ENCODE peak calls at places on chromosomes 12 and 14, in seven cellular contexts. N is OCI-LY7; E is IMR-90; M is tibial artery; S is PC-9; G is left ventricle myocardium inferior; H is naive thymus-derived CD4-positive, alpha-beta T cell. Q is an unnamed sample. For H3K4me1, the result is how much of the 10 kb centered on the place peaks cover.

GRCh38 chr12:95269892-95270291 is 52.3 kb downstream of the VEZT start:
- DNase-seq in N (no peak), E (no peak), M (no peak), S (no peak), G (no peak), H (no peak), Q (no peak)

GRCh38 chr12:13165578-13166120 is 30.9 kb upstream of the EMP1 start:
- DNase-seq in N (peak), E (peak), M (peak), S (peak), G (peak), H (peak), Q (peak)

GRCh38 chr14:27725482-27725881 is 1041.1 kb upstream of the FOXG1 start:
- DNase-seq in N (no peak), E (no peak), M (no peak), S (no peak), G (no peak), H (no peak), Q (no peak)

GRCh38 chr12:71191509-71192196 is 33.9 kb upstream of the TSPAN8 start:
- DNase-seq in N (no peak), E (no peak), M (no peak), S (no peak), G (no peak), H (no peak), Q (no peak)

GRCh38 chr12:57237653-57237951 is 8.1 kb downstream of the SHMT2 start:
- DNase-seq in N (no peak), E (no peak), M (no peak), S (peak), G (no peak), H (no peak), Q (peak)

GRCh38 chr14:65101631-65102440 is 481 bp downstream of the MAX start:
- DNase-seq in N (peak), E (no peak), M (peak), S (no peak), G (peak), H (peak), Q (peak)

GRCh38 chr14:99598774-99599173 is 5.2 kb downstream of the CCDC85C start:
- DNase-seq in N (no peak), E (no peak), M (no peak), S (no peak), G (no peak), H (no peak), Q (no peak)

GRCh38 chr12:2231956-2232355 is 179.2 kb downstream of the CACNA1C start:
- DNase-seq in N (no peak), E (no peak), M (no peak), S (no peak), G (no peak), H (no peak), Q (no peak)

GRCh38 chr12:122096014-122096413 is 17.5 kb downstream of the MLXIP start:
- DNase-seq in N (no peak), E (no peak), M (no peak), S (no peak), G (no peak), H (no peak), Q (no peak)

GRCh38 chr12:93426406-93426805 is 15.3 kb downstream of the UBE2N start:
- DNase-seq in N (no peak), E (no peak), M (no peak), S (no peak), G (no peak), H (no peak), Q (peak)

GRCh38 chr14:21041676-21042433 is at the start of gene RNASE7:
- DNase-seq in N (no peak), E (peak), M (no peak), S (no peak), G (no peak), H (no peak), Q (no peak)

GRCh38 chr12:124032265-124032886 is 59.4 kb downstream of the ZNF664 start:
- DNase-seq in N (peak), E (peak), M (no peak), S (no peak), G (no peak), H (peak), Q (peak)

GRCh38 chr14:29822430-29822709 is 105.3 kb downstream of the PRKD1 start:
- DNase-seq in N (no peak), E (peak), M (no peak), S (no peak), G (no peak), H (no peak), Q (no peak)

GRCh38 chr12:68568878-68569569 is 41.7 kb upstream of the RAP1B start:
- DNase-seq in N (no peak), E (no peak), M (no peak), S (no peak), G (no peak), H (no peak), Q (no peak)

GRCh38 chr14:33062881-33063280 is 124.2 kb downstream of the NPAS3 start:
- DNase-seq in N (no peak), E (no peak), M (no peak), S (no peak), G (no peak), H (no peak), Q (no peak)

GRCh38 chr12:29245246-29245645 is 96.2 kb downstream of the FAR2 start:
- DNase-seq in N (no peak), E (peak), M (no peak), S (no peak), G (no peak), H (no peak), Q (no peak)

GRCh38 chr12:86290615-86291014 is 34.4 kb upstream of the MGAT4C start:
- DNase-seq in N (no peak), E (peak), M (no peak), S (no peak), G (no peak), H (no peak), Q (no peak)

GRCh38 chr12:110824342-110824741 is 22.4 kb upstream of the CCDC63 start:
- DNase-seq in N (no peak), E (no peak), M (no peak), S (no peak), G (no peak), H (no peak), Q (no peak)

GRCh38 chr12:128823216-128823915 is 392 bp downstream of the SLC15A4 start:
- DNase-seq in N (no peak), E (no peak), M (no peak), S (peak), G (peak), H (no peak), Q (peak)

GRCh38 chr12:10740182-10740581 is 17.1 kb upstream of the YBX3 start:
- DNase-seq in N (no peak), E (no peak), M (no peak), S (peak), G (no peak), H (no peak), Q (no peak)

GRCh38 chr12:59580050-59580449 is 15.8 kb upstream of the SLC16A7 start:
- DNase-seq in N (no peak), E (no peak), M (no peak), S (no peak), G (no peak), H (no peak), Q (no peak)

GRCh38 chr14:94044476-94045091 is 18.4 kb downstream of the OTUB2 start:
- DNase-seq in N (no peak), E (no peak), M (peak), S (no peak), G (no peak), H (no peak), Q (no peak)

GRCh38 chr14:22202313-22202712 is 386.7 kb downstream of the DAD1 start:
- DNase-seq in N (no peak), E (no peak), M (no peak), S (no peak), G (no peak), H (no peak), Q (no peak)

GRCh38 chr14:78143489-78144145 is 26.6 kb upstream of the NRXN3 start:
- DNase-seq in N (no peak), E (peak), M (no peak), S (no peak), G (no peak), H (no peak), Q (no peak)

GRCh38 chr12:124588689-124589318 is 21.4 kb upstream of the NCOR2 start:
- DNase-seq in N (no peak), E (peak), M (peak), S (no peak), G (peak), H (no peak), Q (no peak)

GRCh38 chr12:14777271-14777670 is 26.0 kb downstream of the WBP11 start:
- DNase-seq in N (no peak), E (no peak), M (no peak), S (peak), G (no peak), H (no peak), Q (peak)

GRCh38 chr14:93958567-93959238 is 17.7 kb downstream of the ASB2 start:
- DNase-seq in N (peak), E (no peak), M (no peak), S (no peak), G (no peak), H (no peak), Q (no peak)

GRCh38 chr14:30243805-30244204 is 315.2 kb upstream of the G2E3 start:
- DNase-seq in N (no peak), E (peak), M (no peak), S (peak), G (no peak), H (no peak), Q (no peak)

GRCh38 chr12:63325757-63326156 is 174.8 kb upstream of the AVPR1A start:
- DNase-seq in N (no peak), E (no peak), M (no peak), S (no peak), G (no peak), H (no peak), Q (no peak)

DNA sequence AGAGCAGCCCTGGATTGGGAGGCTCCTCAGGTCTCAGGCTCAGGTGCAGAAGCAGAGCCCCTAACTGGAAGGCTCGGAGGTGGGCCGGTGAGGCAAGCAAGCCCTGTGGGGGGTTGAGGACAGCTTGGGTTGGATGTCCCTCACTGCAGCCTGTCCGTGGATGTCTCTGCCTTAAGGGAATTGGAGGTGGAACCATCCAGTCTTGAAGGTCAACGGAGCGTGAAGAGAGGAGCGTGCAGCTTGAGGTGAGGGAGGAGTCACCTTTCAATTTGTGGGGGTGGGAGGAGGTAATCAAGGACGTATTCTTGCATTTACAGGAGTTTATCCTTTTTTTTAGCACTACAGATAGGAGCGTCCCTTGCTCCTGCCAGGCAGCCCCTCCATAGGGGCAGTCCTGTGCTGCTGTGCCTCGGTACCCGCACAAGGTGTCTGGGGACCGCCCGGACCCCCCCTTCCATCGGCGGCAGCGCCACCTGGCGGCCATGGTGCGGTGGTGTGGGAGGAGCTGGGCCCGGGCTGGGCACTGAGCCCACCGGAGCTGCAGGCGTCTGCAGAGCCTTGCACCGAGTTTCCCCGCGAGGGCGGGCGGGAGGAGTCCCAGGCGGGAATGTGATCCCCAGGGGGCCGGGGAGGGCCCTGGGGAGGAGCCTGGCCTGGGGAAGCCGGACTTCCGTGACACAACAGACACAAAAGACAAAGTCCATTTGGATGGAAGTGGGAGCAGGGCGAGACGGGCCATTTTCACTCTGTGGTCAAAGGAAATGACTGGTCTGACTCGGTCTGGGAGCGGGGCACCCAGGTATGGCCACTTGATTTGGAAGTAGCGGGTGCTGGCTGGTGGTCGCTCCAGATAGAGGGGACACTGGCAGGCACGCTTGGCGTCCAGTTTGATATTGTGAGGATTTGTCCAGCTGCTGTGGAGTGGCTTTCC is 884 bp downstream of the DNAJC22 start:
- DNase-seq in N (peak), E (peak), M (peak), S (no peak), G (peak), H (peak), Q (peak)
- H3K4me3 ChIP-seq in N (peak), E (peak), M (peak), S (peak), G (peak), H (peak), Q (peak)

GRCh38 chr12:75452675-75453330 is 27.8 kb upstream of the GLIPR1 start:
- DNase-seq in N (no peak), E (peak), M (no peak), S (no peak), G (no peak), H (no peak), Q (no peak)

GRCh38 chr12:75444444-75445136 is 36.0 kb upstream of the GLIPR1 start:
- DNase-seq in N (no peak), E (peak), M (no peak), S (no peak), G (no peak), H (no peak), Q (no peak)

GRCh38 chr12:75443709-75444108 is 36.8 kb upstream of the GLIPR1 start:
- DNase-seq in N (no peak), E (peak), M (no peak), S (no peak), G (no peak), H (no peak), Q (no peak)

GRCh38 chr12:75447695-75448393 is 32.7 kb upstream of the GLIPR1 start:
- DNase-seq in N (no peak), E (peak), M (no peak), S (no peak), G (no peak), H (no peak), Q (no peak)

DNA sequence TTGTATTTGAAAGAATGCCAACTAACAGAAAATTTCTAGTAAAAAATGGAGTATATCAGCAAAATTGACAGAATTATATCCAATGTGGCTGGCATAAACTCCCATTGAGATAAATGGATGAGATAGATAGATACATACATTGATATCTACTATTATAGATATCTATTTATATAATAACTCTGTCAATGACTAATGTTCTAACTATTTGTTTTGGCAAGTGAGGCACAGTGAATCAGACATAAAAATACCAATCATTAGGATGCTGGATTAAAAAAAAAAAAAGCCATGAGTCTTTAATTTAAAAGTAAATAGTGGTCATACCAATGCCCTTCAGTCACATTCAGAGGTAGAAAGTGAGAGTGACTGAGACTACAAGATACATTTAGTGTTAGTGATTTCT is 33.7 kb upstream of the GLIPR1 start:
- DNase-seq in N (no peak), E (peak), M (no peak), S (peak), G (no peak), H (no peak), Q (no peak)
- H3K4me1 ChIP-seq in N (under half), E (under half), M (under half), S (under half), G (under half), H (under half), Q (under half)

GRCh38 chr14:40985584-40985983 is 621.1 kb upstream of the LRFN5 start:
- DNase-seq in N (no peak), E (no peak), M (no peak), S (no peak), G (no peak), H (no peak), Q (no peak)

GRCh38 chr14:40983604-40984003 is 623.1 kb upstream of the LRFN5 start:
- DNase-seq in N (no peak), E (peak), M (no peak), S (no peak), G (no peak), H (no peak), Q (no peak)

GRCh38 chr14:40981247-40981646 is 625.4 kb upstream of the LRFN5 start:
- DNase-seq in N (no peak), E (no peak), M (no peak), S (no peak), G (no peak), H (no peak), Q (no peak)
- H3K27ac ChIP-seq in N (no peak), E (no peak), M (no peak), S (no peak), G (no peak), H (no peak), Q (no peak)

GRCh38 chr12:51953925-51954324 is 2.4 kb downstream of the ACVR1B start:
- DNase-seq in N (no peak), E (no peak), M (no peak), S (no peak), G (no peak), H (no peak), Q (peak)
- H3K4me3 ChIP-seq in N (no peak), E (no peak), M (peak), S (no peak), G (peak), H (no peak), Q (peak)

DNA sequence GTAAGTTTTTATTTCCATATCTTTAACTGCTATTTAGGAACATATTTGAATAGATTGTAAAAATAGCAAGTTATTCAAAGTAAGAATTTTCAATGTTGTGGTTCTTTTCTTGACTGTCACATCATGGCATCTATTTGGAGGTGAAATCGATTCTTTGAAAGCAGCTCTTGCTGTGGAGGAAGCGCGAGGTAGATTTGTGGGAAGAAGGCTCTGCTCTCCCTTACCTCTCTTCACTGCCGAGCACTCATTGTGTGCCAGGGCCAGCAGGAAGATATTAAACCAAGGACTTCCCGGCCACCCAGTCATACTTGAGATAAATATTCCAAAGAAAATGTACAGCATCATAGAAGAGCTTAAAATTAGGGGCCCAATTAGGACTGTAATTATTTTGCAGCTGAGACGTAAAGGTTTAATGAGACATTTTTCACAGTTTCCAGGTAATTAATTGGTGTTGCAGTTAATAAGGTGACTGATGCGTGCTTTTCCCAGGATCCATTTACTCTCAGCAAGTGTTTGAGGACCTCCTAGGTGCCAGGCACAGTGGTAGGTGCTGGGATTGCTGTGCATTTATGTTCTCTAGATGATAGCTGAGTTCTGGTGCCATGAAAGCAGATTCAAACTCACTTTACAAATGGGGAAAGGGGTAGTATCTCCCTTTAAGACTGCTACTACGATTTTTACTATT is 89.2 kb upstream of the DYNC1H1 start:
- DNase-seq in N (no peak), E (no peak), M (no peak), S (no peak), G (no peak), H (no peak), Q (no peak)
- H3K4me1 ChIP-seq in N (half or more), E (under half), M (under half), S (under half), G (half or more), H (half or more), Q (under half)